ENCODE peak calls at places on chromosome 21, in four cellular contexts. One of them, this sample, is unnamed.

GRCh38 chr21:31426235-31426797 is 82.3 kb upstream of the TIAM1 start:
- DNase-seq in fibroblast of pulmonary artery: no peak
- DNase-seq in WTC11: no peak
- DNase-seq in progenitor cell of endocrine pancreas: no peak
- DNase-seq in this sample: no peak

GRCh38 chr21:28324690-28325089 is 668.0 kb downstream of the LTN1 start:
- DNase-seq in WTC11: no peak
- DNase-seq in progenitor cell of endocrine pancreas: no peak
- DNase-seq in fibroblast of pulmonary artery: no peak
- DNase-seq in this sample: no peak

GRCh38 chr21:42201615-42202161 is 17.3 kb upstream of the ABCG1 start:
- DNase-seq in fibroblast of pulmonary artery: no peak
- DNase-seq in progenitor cell of endocrine pancreas: no peak
- DNase-seq in WTC11: no peak
- DNase-seq in this sample: no peak

GRCh38 chr21:36260030-36260787 is 59.8 kb upstream of the MORC3 start:
- DNase-seq in fibroblast of pulmonary artery: peak; percentile 81
- DNase-seq in WTC11: peak; percentile 34
- DNase-seq in progenitor cell of endocrine pancreas: no peak
- DNase-seq in this sample: no peak

GRCh38 chr21:42157606-42158310 is 61.2 kb upstream of the ABCG1 start:
- DNase-seq in fibroblast of pulmonary artery: no peak
- DNase-seq in progenitor cell of endocrine pancreas: no peak
- DNase-seq in WTC11: no peak
- DNase-seq in this sample: no peak

GRCh38 chr21:29697555-29698193 is 242.1 kb downstream of the GRIK1 start:
- DNase-seq in WTC11: no peak
- DNase-seq in progenitor cell of endocrine pancreas: no peak
- DNase-seq in fibroblast of pulmonary artery: peak; percentile 18
- DNase-seq in this sample: no peak

GRCh38 chr21:15203740-15204139 is 138.9 kb upstream of the NRIP1 start:
- DNase-seq in fibroblast of pulmonary artery: no peak
- DNase-seq in WTC11: no peak
- DNase-seq in progenitor cell of endocrine pancreas: no peak
- DNase-seq in this sample: no peak

GRCh38 chr21:35014302-35015044 is 34.6 kb downstream of the RUNX1 start:
- DNase-seq in WTC11: no peak
- DNase-seq in progenitor cell of endocrine pancreas: no peak
- DNase-seq in fibroblast of pulmonary artery: no peak
- DNase-seq in this sample: no peak

GRCh38 chr21:24895885-24896734 is 711.2 kb downstream of the MRPL39 start:
- DNase-seq in progenitor cell of endocrine pancreas: no peak
- DNase-seq in WTC11: peak; percentile 11
- DNase-seq in fibroblast of pulmonary artery: peak; percentile 8
- DNase-seq in this sample: no peak

GRCh38 chr21:36854391-36854790 is 112.1 kb downstream of the HLCS start:
- DNase-seq in progenitor cell of endocrine pancreas: peak; percentile 31
- DNase-seq in fibroblast of pulmonary artery: peak; percentile 58
- DNase-seq in WTC11: peak; percentile 69
- DNase-seq in this sample: no peak